ENCODE peak calls at places on chromosomes 11 and 22, in seven cellular contexts. M is colonic mucosa; L is cardiac fibroblast; W is T-helper 9 cell; R is breast epithelium; A is effector CD4-positive, alpha-beta T cell; N is NCI-H1092 treated with DMSO at 0.1 percent for 48 hours. C is an unnamed sample.

GRCh38 chr11:120186799-120187591 is 23.8 kb upstream of the OAF start:
- DNase-seq in W (no peak), M (peak), R (no peak), L (peak), A (no peak), N (no peak), C (no peak)

GRCh38 chr11:64754124-64754918 is 5.5 kb downstream of the PYGM start:
- DNase-seq in R (no peak), A (no peak), W (no peak), M (no peak), N (no peak), L (no peak), C (peak)

GRCh38 chr22:40209945-40210485 is 32.3 kb downstream of the TNRC6B start:
- DNase-seq in W (no peak), N (no peak), A (no peak), M (no peak), L (no peak), R (no peak), C (no peak)

GRCh38 chr11:71459767-71460320 is 6.8 kb downstream of the NADSYN1 start:
- DNase-seq in W (no peak), N (no peak), R (no peak), L (no peak), M (no peak), A (no peak), C (no peak)

GRCh38 chr11:24808173-24808572 is 311.3 kb downstream of the LUZP2 start:
- DNase-seq in R (no peak), N (no peak), M (no peak), L (no peak), A (no peak), W (no peak), C (no peak)

GRCh38 chr22:48749555-48750227 is 1078.0 kb downstream of the BRD1 start:
- DNase-seq in L (no peak), M (no peak), W (no peak), R (no peak), N (no peak), A (no peak), C (no peak)

GRCh38 chr11:119691020-119691666 is 37.9 kb downstream of the NECTIN1 start:
- DNase-seq in W (no peak), N (no peak), A (no peak), L (no peak), R (no peak), M (no peak), C (peak)

GRCh38 chr11:28232649-28233048 is 124.5 kb downstream of the METTL15 start:
- DNase-seq in A (no peak), R (no peak), N (no peak), W (no peak), L (no peak), M (no peak), C (no peak)

GRCh38 chr11:75534291-75535038 is 8.7 kb upstream of the GDPD5 start:
- DNase-seq in N (no peak), A (no peak), W (no peak), M (peak), R (no peak), L (no peak), C (peak)

C was measured in K562.